ENCODE peak calls at places on chromosomes 6 and 20, in five cellular contexts. One of them, this sample, is unnamed. For H3K36me3, the result is how much of the 10 kb centered on the place peaks cover.

GRCh38 chr6:149483302-149483701 is 1.5 kb downstream of the ZC3H12D start:
- DNase-seq in SJSA1: no peak
- DNase-seq in stomach: no peak
- DNase-seq in PC-3: no peak
- DNase-seq in ovary: no peak
- DNase-seq in this sample: no peak

GRCh38 chr6:147260091-147260490 is 55.9 kb downstream of the STXBP5 start:
- DNase-seq in SJSA1: no peak
- DNase-seq in stomach: no peak
- DNase-seq in PC-3: no peak
- DNase-seq in ovary: no peak
- DNase-seq in this sample: no peak

GRCh38 chr6:30816791-30817739 is 67.3 kb upstream of the DDR1 start:
- DNase-seq in SJSA1: no peak
- DNase-seq in stomach: no peak
- DNase-seq in PC-3: no peak
- DNase-seq in ovary: no peak
- DNase-seq in this sample: no peak

GRCh38 chr20:63381781-63382431 is 20.8 kb upstream of the CHRNA4 start:
- DNase-seq in SJSA1: peak
- DNase-seq in stomach: no peak
- DNase-seq in PC-3: peak
- DNase-seq in ovary: peak
- DNase-seq in this sample: no peak

GRCh38 chr6:165922309-165922794 is 245.3 kb downstream of the TBXT start:
- DNase-seq in SJSA1: peak
- DNase-seq in stomach: no peak
- DNase-seq in PC-3: peak
- DNase-seq in ovary: no peak
- DNase-seq in this sample: no peak

GRCh38 chr6:88952065-88952704 is 11.2 kb downstream of the RNGTT start:
- DNase-seq in SJSA1: no peak
- DNase-seq in stomach: no peak
- DNase-seq in PC-3: no peak
- DNase-seq in ovary: no peak
- DNase-seq in this sample: no peak

GRCh38 chr6:4776967-4777925 is 1.0 kb downstream of the CDYL start:
- DNase-seq in SJSA1: peak
- DNase-seq in stomach: no peak
- DNase-seq in PC-3: peak
- DNase-seq in ovary: no peak
- DNase-seq in this sample: no peak

GRCh38 chr20:47493954-47494293 is 7.8 kb upstream of the NCOA3 start:
- DNase-seq in SJSA1: no peak
- DNase-seq in stomach: peak
- DNase-seq in PC-3: peak
- DNase-seq in ovary: no peak
- DNase-seq in this sample: no peak

GRCh38 chr6:118207947-118208346 is 300.9 kb downstream of the SLC35F1 start:
- DNase-seq in SJSA1: no peak
- DNase-seq in stomach: no peak
- DNase-seq in PC-3: no peak
- DNase-seq in ovary: no peak
- DNase-seq in this sample: no peak

GRCh38 chr6:159890201-159890600 is 587 bp upstream of the MAS1 start:
- DNase-seq in SJSA1: no peak
- DNase-seq in stomach: no peak
- DNase-seq in PC-3: no peak
- DNase-seq in ovary: no peak
- DNase-seq in this sample: no peak

GRCh38 chr6:143517447-143517773 is 5.9 kb upstream of the FUCA2 start:
- DNase-seq in SJSA1: no peak
- DNase-seq in stomach: no peak
- DNase-seq in PC-3: no peak
- DNase-seq in ovary: no peak
- DNase-seq in this sample: no peak

GRCh38 chr20:13788167-13788834 is 3.5 kb downstream of the NDUFAF5 start:
- DNase-seq in SJSA1: peak
- DNase-seq in stomach: peak
- DNase-seq in PC-3: peak
- DNase-seq in ovary: no peak
- DNase-seq in this sample: peak

GRCh38 chr20:49161428-49162152 is 26.5 kb downstream of the STAU1 start:
- DNase-seq in SJSA1: no peak
- DNase-seq in stomach: no peak
- DNase-seq in PC-3: peak
- DNase-seq in ovary: no peak
- DNase-seq in this sample: no peak

GRCh38 chr20:48769111-48769879 is 58.5 kb downstream of the PREX1 start:
- DNase-seq in SJSA1: no peak
- DNase-seq in stomach: peak
- DNase-seq in PC-3: no peak
- DNase-seq in ovary: no peak
- DNase-seq in this sample: no peak

GRCh38 chr6:2803731-2804429 is 37.8 kb downstream of the SERPINB1 start:
- DNase-seq in SJSA1: no peak
- DNase-seq in stomach: no peak
- DNase-seq in PC-3: no peak
- DNase-seq in ovary: no peak
- DNase-seq in this sample: no peak

GRCh38 chr20:1119524-1119923 is 1.1 kb downstream of the PSMF1 start:
- DNase-seq in SJSA1: no peak
- DNase-seq in stomach: no peak
- DNase-seq in PC-3: no peak
- DNase-seq in ovary: no peak
- DNase-seq in this sample: no peak

GRCh38 chr6:15586528-15586927 is 76.3 kb downstream of the DTNBP1 start:
- DNase-seq in SJSA1: no peak
- DNase-seq in stomach: no peak
- DNase-seq in PC-3: no peak
- DNase-seq in ovary: no peak
- DNase-seq in this sample: no peak

GRCh38 chr20:17734374-17734773 is 34.6 kb downstream of the BANF2 start:
- DNase-seq in SJSA1: no peak
- DNase-seq in stomach: no peak
- DNase-seq in PC-3: no peak
- DNase-seq in ovary: no peak
- DNase-seq in this sample: no peak

GRCh38 chr20:51481311-51481997 is 61.1 kb downstream of the NFATC2 start:
- DNase-seq in SJSA1: no peak
- DNase-seq in stomach: no peak
- DNase-seq in PC-3: no peak
- DNase-seq in ovary: no peak
- DNase-seq in this sample: peak

GRCh38 chr6:125220712-125221111 is 67.1 kb downstream of the TPD52L1 start:
- DNase-seq in SJSA1: peak
- DNase-seq in stomach: no peak
- DNase-seq in PC-3: no peak
- DNase-seq in ovary: peak
- DNase-seq in this sample: peak

GRCh38 chr20:37734228-37734980 is 40.6 kb downstream of the CTNNBL1 start:
- DNase-seq in SJSA1: no peak
- DNase-seq in stomach: no peak
- DNase-seq in PC-3: no peak
- DNase-seq in ovary: no peak
- DNase-seq in this sample: no peak

GRCh38 chr20:24701027-24701426 is 231.6 kb downstream of the SYNDIG1 start:
- DNase-seq in SJSA1: no peak
- DNase-seq in stomach: no peak
- DNase-seq in PC-3: no peak
- DNase-seq in ovary: no peak
- DNase-seq in this sample: peak

GRCh38 chr6:134630468-134631180 is 312.7 kb upstream of the SGK1 start:
- DNase-seq in SJSA1: no peak
- DNase-seq in stomach: no peak
- DNase-seq in PC-3: no peak
- DNase-seq in ovary: no peak
- DNase-seq in this sample: no peak

GRCh38 chr20:8223096-8223870 is 91.2 kb downstream of the PLCB1 start:
- DNase-seq in SJSA1: peak
- DNase-seq in stomach: no peak
- DNase-seq in PC-3: peak
- DNase-seq in ovary: no peak
- DNase-seq in this sample: no peak

GRCh38 chr6:54860739-54861138 is 14.2 kb downstream of the FAM83B start:
- DNase-seq in SJSA1: peak
- DNase-seq in stomach: no peak
- DNase-seq in PC-3: peak
- DNase-seq in ovary: no peak
- DNase-seq in this sample: no peak

GRCh38 chr6:127266892-127267741 is 453 bp downstream of the RNF146 start:
- DNase-seq in SJSA1: peak
- DNase-seq in stomach: peak
- DNase-seq in PC-3: peak
- DNase-seq in ovary: peak
- DNase-seq in this sample: peak

GRCh38 chr6:20918868-20919267 is 384.6 kb downstream of the CDKAL1 start:
- DNase-seq in SJSA1: no peak
- DNase-seq in stomach: no peak
- DNase-seq in PC-3: no peak
- DNase-seq in ovary: no peak
- DNase-seq in this sample: no peak

GRCh38 chr6:139844907-139845306 is 470.5 kb upstream of the CITED2 start:
- DNase-seq in SJSA1: no peak
- DNase-seq in stomach: no peak
- DNase-seq in PC-3: no peak
- DNase-seq in ovary: no peak
- DNase-seq in this sample: no peak

GRCh38 chr6:139834232-139834631 is 459.8 kb upstream of the CITED2 start:
- DNase-seq in SJSA1: no peak
- DNase-seq in stomach: no peak
- DNase-seq in PC-3: no peak
- DNase-seq in ovary: no peak
- DNase-seq in this sample: no peak

GRCh38 chr6:139841794-139842215 is 467.4 kb upstream of the CITED2 start:
- DNase-seq in SJSA1: no peak
- DNase-seq in stomach: no peak
- DNase-seq in PC-3: no peak
- DNase-seq in ovary: no peak
- DNase-seq in this sample: no peak

GRCh38 chr6:139839506-139840156 is 465.2 kb upstream of the CITED2 start:
- DNase-seq in SJSA1: no peak
- DNase-seq in stomach: no peak
- DNase-seq in PC-3: no peak
- DNase-seq in ovary: no peak
- DNase-seq in this sample: peak
- H3K4me3 ChIP-seq in SJSA1: no peak
- H3K4me3 ChIP-seq in stomach: no peak
- H3K4me3 ChIP-seq in PC-3: no peak
- H3K4me3 ChIP-seq in ovary: no peak
- H3K4me3 ChIP-seq in this sample: peak

GRCh38 chr6:122449084-122449483 is 22.5 kb downstream of the SERINC1 start:
- DNase-seq in SJSA1: no peak
- DNase-seq in stomach: no peak
- DNase-seq in PC-3: no peak
- DNase-seq in ovary: no peak
- DNase-seq in this sample: no peak

DNA sequence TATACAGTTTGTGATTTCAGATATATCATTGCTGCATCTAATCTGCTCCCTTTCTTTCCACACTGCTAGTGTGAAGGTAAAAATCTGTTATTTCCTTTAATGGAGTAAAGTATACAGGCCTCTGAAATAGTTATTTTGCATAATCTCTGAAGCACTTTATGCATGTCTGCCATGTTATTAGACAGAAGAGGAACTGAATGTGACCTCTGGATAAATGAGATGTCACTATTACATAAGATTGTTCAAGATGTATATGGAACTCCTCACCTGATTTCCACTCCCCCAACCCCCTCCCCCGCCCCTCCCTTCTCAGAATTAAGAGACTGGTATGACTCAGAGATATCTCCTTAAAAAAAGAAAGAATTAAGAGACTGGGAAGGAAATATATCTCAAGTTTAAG is 26.3 kb downstream of the SERINC1 start:
- DNase-seq in SJSA1: no peak
- DNase-seq in stomach: no peak
- DNase-seq in PC-3: no peak
- DNase-seq in ovary: no peak
- DNase-seq in this sample: no peak
- H3K27ac ChIP-seq in SJSA1: no peak
- H3K27ac ChIP-seq in stomach: no peak
- H3K27ac ChIP-seq in PC-3: no peak
- H3K27ac ChIP-seq in ovary: no peak
- H3K27ac ChIP-seq in this sample: no peak

GRCh38 chr20:3981132-3981452 is 34.3 kb downstream of the RNF24 start:
- DNase-seq in SJSA1: no peak
- DNase-seq in stomach: no peak
- DNase-seq in PC-3: no peak
- DNase-seq in ovary: no peak
- DNase-seq in this sample: no peak
- H3K36me3 ChIP-seq in SJSA1: under half
- H3K36me3 ChIP-seq in stomach: under half
- H3K36me3 ChIP-seq in PC-3: under half
- H3K36me3 ChIP-seq in ovary: under half
- H3K36me3 ChIP-seq in this sample: under half

DNA sequence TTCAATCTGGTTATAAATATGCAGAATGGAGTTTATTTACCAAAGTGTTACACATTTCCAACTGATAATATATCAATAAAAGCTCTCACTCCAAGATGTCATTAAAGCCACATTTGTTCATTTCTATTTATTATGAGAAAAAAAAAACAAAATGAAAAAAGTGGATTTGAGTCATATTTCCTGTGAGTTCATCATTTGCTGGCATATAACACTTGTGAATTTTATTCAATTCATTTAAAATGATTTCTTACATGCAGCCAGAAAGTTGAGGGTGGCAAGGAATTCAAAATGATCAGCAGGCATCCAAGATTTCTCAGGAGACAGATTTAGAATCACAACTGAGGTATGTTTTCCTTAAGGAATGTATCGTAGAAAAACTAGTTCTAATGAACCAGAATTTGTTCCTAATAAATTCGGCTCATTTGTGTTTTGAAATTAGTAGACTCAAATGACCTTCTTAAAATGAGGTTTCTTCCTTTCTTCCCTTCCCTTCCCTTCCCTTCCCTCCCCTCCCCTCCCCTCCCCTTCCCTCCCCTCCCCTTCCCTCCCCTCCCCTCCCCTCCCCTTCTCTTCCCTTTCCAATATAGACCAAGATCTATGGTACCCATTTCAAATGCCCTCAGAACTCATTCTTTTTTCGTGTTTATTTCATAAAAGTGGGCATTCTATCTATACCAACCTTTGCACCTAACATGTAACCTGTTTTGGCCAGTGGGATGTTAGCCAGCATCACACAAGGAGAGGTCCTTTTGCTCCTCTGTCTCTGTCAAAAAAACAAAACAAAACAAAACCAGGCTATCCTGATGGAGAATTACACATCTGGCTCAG is 357.9 kb upstream of the TSHZ2 start:
- DNase-seq in SJSA1: no peak
- DNase-seq in stomach: no peak
- DNase-seq in PC-3: no peak
- DNase-seq in ovary: no peak
- DNase-seq in this sample: no peak
- H3K4me3 ChIP-seq in SJSA1: no peak
- H3K4me3 ChIP-seq in stomach: no peak
- H3K4me3 ChIP-seq in PC-3: no peak
- H3K4me3 ChIP-seq in ovary: no peak
- H3K4me3 ChIP-seq in this sample: no peak